ENCODE peak calls at places on chromosomes 6 and 20, in five cellular contexts. W, G, O, D and R are unnamed samples.

GRCh38 chr20:7704021-7704420 is 236.2 kb downstream of the HAO1 start:
- DNase-seq in D (no peak), G (no peak), O (no peak), W (no peak), R (no peak)

GRCh38 chr6:156862711-156863110 is 85.5 kb downstream of the ARID1B start:
- DNase-seq in G (no peak), W (no peak), D (no peak), O (no peak), R (no peak)

GRCh38 chr6:45791600-45792168 is 224.0 kb downstream of the CLIC5 start:
- DNase-seq in O (no peak), G (no peak), D (no peak), W (no peak), R (no peak)

GRCh38 chr6:36627801-36628246 is 33.7 kb downstream of the SRSF3 start:
- DNase-seq in O (no peak), G (no peak), W (no peak), D (no peak), R (no peak)

GRCh38 chr20:5696011-5696559 is 54.1 kb upstream of the SHLD1 start:
- DNase-seq in O (no peak), W (peak; percentile 47), G (no peak), D (no peak), R (no peak)

GRCh38 chr6:139939189-139939979 is 564.9 kb upstream of the CITED2 start:
- DNase-seq in G (peak; percentile 31), W (no peak), O (no peak), D (no peak), R (peak; percentile 40)

GRCh38 chr6:52482903-52483670 is 62.9 kb downstream of the EFHC1 start:
- DNase-seq in O (no peak), W (peak; percentile 46), D (no peak), G (peak; percentile 50), R (no peak)

GRCh38 chr6:33683051-33683571 is 28.4 kb downstream of the UQCC2 start:
- DNase-seq in G (no peak), O (peak; percentile 61), W (no peak), D (no peak), R (no peak)

GRCh38 chr20:6838181-6838826 is 70.8 kb downstream of the BMP2 start:
- DNase-seq in W (no peak), G (no peak), O (no peak), D (peak; percentile 25), R (no peak)

GRCh38 chr6:31861919-31862343 is 690 bp downstream of the NEU1 start:
- DNase-seq in O (peak; percentile 30), D (no peak), G (no peak), W (no peak), R (no peak)

GRCh38 chr6:10194816-10195639 is 219.8 kb downstream of the TFAP2A start:
- DNase-seq in G (no peak), O (no peak), W (no peak), D (no peak), R (no peak)

GRCh38 chr20:46040902-46041535 is 12.0 kb downstream of the SLC12A5 start:
- DNase-seq in O (no peak), G (peak; percentile 79), W (peak; percentile 47), D (no peak), R (peak; percentile 24)

GRCh38 chr6:26056583-26057350 is 30.5 kb upstream of the HFE start:
- DNase-seq in O (peak; percentile 52), G (peak; percentile 67), W (peak; percentile 56), D (no peak), R (peak; percentile 37)

GRCh38 chr6:34696189-34696738 is 303 bp downstream of the ILRUN start:
- DNase-seq in D (no peak), W (no peak), G (no peak), O (no peak), R (no peak)

GRCh38 chr6:57021086-57021720 is 25.3 kb upstream of the KIAA1586 start:
- DNase-seq in D (no peak), G (peak; percentile 33), W (peak; percentile 46), O (peak; percentile 57), R (peak; percentile 8)

GRCh38 chr6:136757150-136757549 is 35.1 kb downstream of the MAP3K5 start:
- DNase-seq in D (no peak), O (no peak), G (no peak), W (no peak), R (no peak)

GRCh38 chr6:109690740-109691687 is at the start of the genes AK9 and FIG4:
- DNase-seq in D (peak; percentile 61), O (peak; percentile 96), G (peak; percentile 91), W (peak; percentile 89), R (peak; percentile 96)

GRCh38 chr6:107320126-107320525 is 139.2 kb downstream of the PDSS2 start:
- DNase-seq in G (no peak), O (no peak), W (no peak), D (no peak), R (no peak)

GRCh38 chr6:10545482-10545881 is 24.3 kb downstream of the GCNT2 start:
- DNase-seq in W (no peak), D (no peak), G (no peak), O (no peak), R (no peak)

GRCh38 chr20:7770578-7770977 is 169.7 kb downstream of the HAO1 start:
- DNase-seq in O (no peak), G (no peak), W (no peak), D (peak; percentile 65), R (no peak)

DNA sequence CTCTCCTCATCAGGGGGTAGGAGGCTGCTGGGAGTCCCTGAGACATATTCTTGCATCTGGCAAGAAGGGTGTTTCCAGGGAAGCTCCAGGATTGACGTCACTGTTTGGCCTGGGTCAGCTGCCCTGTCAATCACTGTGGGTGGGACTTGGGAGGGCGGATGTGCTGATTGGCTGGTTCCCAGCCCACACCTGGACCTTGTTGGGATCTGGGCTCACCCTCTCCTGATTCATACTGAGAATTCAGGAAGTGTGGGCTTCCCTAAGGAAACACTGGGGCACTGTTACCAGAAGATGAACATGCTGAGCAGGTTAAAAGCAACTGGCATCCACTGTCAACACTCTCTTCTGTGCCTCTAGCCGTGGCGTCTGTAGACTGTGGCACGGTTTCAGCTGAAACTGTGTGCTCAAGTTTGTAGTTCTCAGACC is 36.5 kb downstream of the CDH26 start:
- DNase-seq in D (no peak), O (no peak), W (no peak), G (peak; percentile 39), R (no peak)
- TF ChIP-seq POLR2AphosphoS5 in D (no peak), O (no peak), W (no peak), G (no peak), R (no peak)

GRCh38 chr20:10795286-10796026 is 121.7 kb upstream of the JAG1 start:
- DNase-seq in W (no peak), G (no peak), D (no peak), O (no peak), R (no peak)

GRCh38 chr20:10805764-10806163 is 132.0 kb upstream of the JAG1 start:
- DNase-seq in W (no peak), D (no peak), G (no peak), O (no peak), R (no peak)

GRCh38 chr20:10802201-10802600 is 128.4 kb upstream of the JAG1 start:
- DNase-seq in W (no peak), D (no peak), G (no peak), O (no peak), R (no peak)

GRCh38 chr20:10798811-10799210 is 125.0 kb upstream of the JAG1 start:
- DNase-seq in G (no peak), W (no peak), D (no peak), O (no peak), R (no peak)

GRCh38 chr20:10800288-10800687 is 126.5 kb upstream of the JAG1 start:
- DNase-seq in O (no peak), W (peak; percentile 62), D (no peak), G (no peak), R (no peak)
- TF ChIP-seq REST in O (no peak), W (no peak), D (no peak), G (no peak), R (no peak)

DNA sequence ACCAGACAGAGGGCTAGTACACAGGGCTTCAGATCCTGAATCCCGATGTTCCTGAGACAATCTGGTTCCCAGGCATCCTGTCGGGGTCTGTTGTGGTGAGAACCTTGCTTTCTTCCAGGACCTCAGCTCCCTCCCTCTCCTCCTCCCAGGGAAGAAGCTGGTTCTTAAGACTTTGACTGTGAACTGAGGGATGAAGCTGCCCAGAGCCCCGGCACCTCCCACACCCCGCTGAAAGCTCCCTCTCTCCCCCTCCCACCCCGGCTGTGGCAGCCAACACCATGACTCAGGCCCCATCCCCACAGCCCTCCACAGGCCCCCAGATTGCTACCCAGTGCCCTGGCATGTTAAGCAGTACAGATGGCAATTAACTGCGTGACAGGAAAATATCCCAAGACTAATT is 238.1 kb downstream of the LRFN2 start:
- DNase-seq in D (no peak), O (no peak), W (no peak), G (no peak), R (no peak)
- TF ChIP-seq GABPA in D (no peak), O (no peak), W (no peak), G (no peak), R (no peak)

DNA sequence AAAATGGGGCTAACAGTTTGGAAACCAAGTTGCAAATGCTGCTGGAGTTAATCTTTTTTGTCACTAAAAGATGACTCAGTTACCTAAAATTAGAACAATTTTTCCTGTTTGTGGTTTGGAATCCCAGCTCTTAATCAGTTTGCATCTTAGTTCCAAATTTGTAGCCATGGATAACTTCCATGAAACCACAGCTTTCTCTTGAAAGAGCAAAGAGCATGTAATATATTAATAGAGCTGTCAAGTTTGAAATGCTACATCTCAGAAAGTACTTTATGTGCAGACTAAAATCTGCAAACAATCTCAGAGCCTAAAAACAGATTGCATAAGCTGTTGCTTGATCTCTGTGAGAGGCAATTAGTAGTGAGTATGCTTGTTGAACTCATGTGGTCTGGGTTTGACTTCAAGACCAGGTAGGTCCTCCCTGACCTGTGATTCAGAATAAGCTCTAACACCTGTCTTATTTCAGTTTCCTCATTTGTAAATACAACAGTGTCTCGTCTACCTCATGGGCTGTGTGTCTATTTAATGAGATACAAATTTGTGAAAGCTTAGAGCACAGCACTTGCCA is 23.5 kb downstream of the DHX35 start:
- DNase-seq in D (peak; percentile 20), W (peak; percentile 73), O (no peak), G (no peak), R (no peak)
- TF ChIP-seq POLR2AphosphoS5 in D (no peak), W (no peak), O (peak; percentile 78), G (no peak), R (no peak)

DNA sequence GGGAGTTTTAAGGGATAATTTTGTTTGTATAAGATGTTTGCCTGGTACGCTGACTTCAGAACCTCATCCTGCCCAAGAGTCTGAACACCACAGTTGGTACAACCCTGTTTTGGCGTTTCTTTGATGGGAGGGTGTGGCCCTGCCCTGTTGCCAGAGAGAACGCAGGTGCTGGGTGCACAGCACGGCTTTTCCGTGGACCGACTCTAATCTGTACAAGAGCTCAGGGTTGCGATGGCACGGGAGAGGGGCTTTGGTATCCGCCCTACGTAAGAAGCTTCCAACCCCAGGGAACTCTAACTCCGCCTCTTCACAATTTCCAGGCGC is 1.3 kb downstream of the CYP24A1 start:
- DNase-seq in O (no peak), D (no peak), G (no peak), W (no peak), R (no peak)
- TF ChIP-seq REST in O (no peak), D (no peak), G (no peak), W (no peak), R (no peak)

GRCh38 chr20:32773880-32774279 is 11.7 kb downstream of the DNMT3B start:
- DNase-seq in G (no peak), D (no peak), O (no peak), W (no peak), R (no peak)
- TF ChIP-seq GABPA in G (no peak), D (no peak), O (no peak), W (no peak), R (no peak)

GRCh38 chr20:58597021-58597940 is 53.8 kb upstream of the STX16 start:
- DNase-seq in O (no peak), W (no peak), G (no peak), D (no peak), R (no peak)
- TF ChIP-seq POLR2AphosphoS5 in O (no peak), W (no peak), G (no peak), D (no peak), R (no peak)